ENCODE peak calls at places on chromosome 2, in seven cellular contexts. R is IMR-90, H is mesenchymal stem cell, C is mesendoderm, B is neuronal stem cell, S is trophoblast cell, Q is H1. A is an unnamed sample.

GRCh38 chr2:39481611-39482010 is 44.5 kb upstream of the MAP4K3 start:
- DNase-seq in C (no peak), H (peak), B (no peak), R (peak), Q (no peak), S (no peak), A (no peak)

GRCh38 chr2:240570531-240571313 is 2.4 kb downstream of the RNPEPL1 start:
- DNase-seq in R (no peak), H (no peak), S (no peak), Q (no peak), C (no peak), B (no peak), A (no peak)

GRCh38 chr2:191218292-191218898 is 26.8 kb upstream of the MYO1B start:
- DNase-seq in Q (peak), H (peak), C (peak), R (peak), S (peak), B (peak), A (peak)

GRCh38 chr2:40041983-40042382 is 262.9 kb upstream of the THUMPD2 start:
- DNase-seq in C (no peak), B (no peak), H (peak), R (peak), S (peak), Q (no peak), A (no peak)

GRCh38 chr2:38508311-38509039 is 94.3 kb downstream of the HNRNPLL start:
- DNase-seq in C (peak), B (peak), Q (peak), R (peak), H (peak), S (peak), A (peak)

GRCh38 chr2:135258193-135258592 is 206.1 kb downstream of the RAB3GAP1 start:
- DNase-seq in H (no peak), S (no peak), R (no peak), Q (no peak), C (peak), B (no peak), A (no peak)

GRCh38 chr2:136134126-136134525 is 16.2 kb upstream of the CXCR4 start:
- DNase-seq in S (no peak), C (no peak), B (no peak), H (no peak), R (no peak), Q (no peak), A (no peak)

GRCh38 chr2:22957441-22957840 is 427.5 kb upstream of the KLHL29 start:
- DNase-seq in C (no peak), Q (no peak), S (no peak), H (no peak), B (no peak), R (no peak), A (no peak)

GRCh38 chr2:151150325-151150724 is 111.3 kb downstream of the RBM43 start:
- DNase-seq in Q (no peak), C (no peak), H (no peak), R (no peak), S (no peak), B (no peak), A (no peak)

GRCh38 chr2:111227716-111228141 is 107.0 kb downstream of the BCL2L11 start:
- DNase-seq in R (peak), C (peak), H (peak), S (peak), Q (no peak), B (peak), A (peak)

GRCh38 chr2:154846842-154847241 is 148.3 kb downstream of the KCNJ3 start:
- DNase-seq in Q (no peak), S (no peak), B (no peak), C (no peak), H (no peak), R (no peak), A (no peak)

GRCh38 chr2:222561817-222562424 is 94.0 kb downstream of the FARSB start:
- DNase-seq in H (peak), Q (peak), C (peak), S (peak), B (peak), R (peak), A (peak)

GRCh38 chr2:160551259-160551658 is 57.7 kb upstream of the RBMS1 start:
- DNase-seq in C (no peak), R (no peak), B (no peak), S (no peak), Q (no peak), H (no peak), A (no peak)

GRCh38 chr2:188158337-188159100 is 133.2 kb upstream of the GULP1 start:
- DNase-seq in C (no peak), H (no peak), B (no peak), Q (no peak), R (peak), S (peak), A (no peak)

GRCh38 chr2:85801871-85802270 is 48.1 kb downstream of the ATOH8 start:
- DNase-seq in H (no peak), Q (no peak), B (no peak), S (no peak), C (no peak), R (no peak), A (no peak)

GRCh38 chr2:240725266-240726060 is 33.8 kb downstream of the AQP12A start:
- DNase-seq in H (no peak), B (no peak), C (no peak), S (no peak), R (no peak), Q (no peak), A (no peak)

GRCh38 chr2:79717364-79718007 is 204.6 kb downstream of the CTNNA2 start:
- DNase-seq in Q (peak), R (peak), H (peak), S (peak), C (peak), B (no peak), A (peak)

GRCh38 chr2:144479138-144479537 is 40.8 kb downstream of the ZEB2 start:
- DNase-seq in Q (peak), C (peak), S (no peak), H (no peak), R (peak), B (no peak), A (peak)

GRCh38 chr2:79511320-79511951 is 1.4 kb upstream of the CTNNA2 start:
- DNase-seq in B (peak), R (peak), C (peak), Q (peak), H (peak), S (peak), A (peak)

GRCh38 chr2:36322108-36322507 is 33.5 kb upstream of the CRIM1 start:
- DNase-seq in H (peak), B (no peak), C (peak), S (peak), R (peak), Q (no peak), A (peak)

GRCh38 chr2:239793086-239793485 is 232.1 kb downstream of the NDUFA10 start:
- DNase-seq in Q (no peak), S (no peak), C (no peak), B (no peak), H (no peak), R (no peak), A (no peak)

GRCh38 chr2:237156131-237156856 is 70.6 kb downstream of the COPS8 start:
- DNase-seq in Q (no peak), B (no peak), C (no peak), R (peak), S (peak), H (peak), A (no peak)

GRCh38 chr2:24821433-24821891 is 28.2 kb downstream of the CENPO start:
- DNase-seq in S (no peak), H (no peak), B (no peak), C (no peak), Q (no peak), R (no peak), A (no peak)
- H3K9ac ChIP-seq in S (no peak), H (no peak), B (no peak), C (no peak), Q (peak), R (no peak), A (no peak)

DNA sequence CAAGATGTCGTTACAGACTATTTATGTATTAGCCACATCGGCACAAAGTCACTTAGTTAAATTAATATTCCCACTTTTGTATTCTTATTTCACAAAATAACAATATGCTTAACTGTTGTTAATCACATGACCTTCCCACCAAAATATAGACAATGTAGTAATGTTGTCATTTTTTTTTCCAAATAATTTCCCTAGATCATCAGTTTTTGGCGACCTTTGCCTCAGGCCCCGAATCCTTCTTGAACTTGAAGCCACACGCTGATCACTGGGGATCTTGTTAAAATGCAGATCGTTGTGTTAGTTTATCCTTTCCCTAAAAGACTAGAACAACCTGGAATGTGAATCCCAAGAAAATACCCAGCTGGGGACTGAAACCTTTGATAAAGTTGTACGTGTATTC is 497.6 kb downstream of the SUCLG1 start:
- DNase-seq in C (no peak), Q (no peak), H (no peak), S (no peak), R (no peak), B (no peak), A (no peak)
- H2BK120ac ChIP-seq in C (no peak), Q (no peak), H (no peak), S (no peak), R (no peak), B (no peak), A (no peak)

GRCh38 chr2:232502513-232502900 is 14.9 kb upstream of the ECEL1 start:
- DNase-seq in Q (no peak), B (no peak), R (peak), S (no peak), H (no peak), C (no peak), A (no peak)
- H3K9ac ChIP-seq in Q (no peak), B (peak), R (no peak), S (no peak), H (no peak), C (peak), A (no peak)

GRCh38 chr2:43152711-43153627 is 73.4 kb downstream of the ZFP36L2 start:
- DNase-seq in Q (no peak), S (no peak), B (no peak), C (no peak), H (no peak), R (no peak), A (peak)

GRCh38 chr2:43152186-43152585 is 74.2 kb downstream of the ZFP36L2 start:
- DNase-seq in H (no peak), C (no peak), R (no peak), B (no peak), S (no peak), Q (no peak), A (peak)

GRCh38 chr2:43146083-43146482 is 80.3 kb downstream of the ZFP36L2 start:
- DNase-seq in Q (no peak), S (no peak), C (no peak), B (no peak), H (no peak), R (no peak), A (no peak)

GRCh38 chr2:43154685-43155084 is 71.7 kb downstream of the ZFP36L2 start:
- DNase-seq in S (no peak), R (no peak), Q (no peak), C (no peak), B (no peak), H (no peak), A (no peak)

GRCh38 chr2:43149482-43150107 is 76.8 kb downstream of the ZFP36L2 start:
- DNase-seq in Q (no peak), B (no peak), R (no peak), C (no peak), H (no peak), S (no peak), A (no peak)
- H2BK120ac ChIP-seq in Q (peak), B (no peak), R (no peak), C (no peak), H (no peak), S (no peak), A (no peak)

GRCh38 chr2:118224888-118225264 is 136.6 kb downstream of the INSIG2 start:
- DNase-seq in H (no peak), B (no peak), R (no peak), C (peak), Q (no peak), S (no peak), A (peak)
- H3K9ac ChIP-seq in H (no peak), B (no peak), R (no peak), C (peak), Q (peak), S (no peak), A (no peak)

GRCh38 chr2:7612969-7613368 is 695.8 kb downstream of the RNF144A start:
- DNase-seq in R (peak), H (peak), C (peak), B (no peak), S (peak), Q (no peak), A (no peak)
- H2BK120ac ChIP-seq in R (no peak), H (no peak), C (no peak), B (no peak), S (no peak), Q (no peak), A (no peak)

DNA sequence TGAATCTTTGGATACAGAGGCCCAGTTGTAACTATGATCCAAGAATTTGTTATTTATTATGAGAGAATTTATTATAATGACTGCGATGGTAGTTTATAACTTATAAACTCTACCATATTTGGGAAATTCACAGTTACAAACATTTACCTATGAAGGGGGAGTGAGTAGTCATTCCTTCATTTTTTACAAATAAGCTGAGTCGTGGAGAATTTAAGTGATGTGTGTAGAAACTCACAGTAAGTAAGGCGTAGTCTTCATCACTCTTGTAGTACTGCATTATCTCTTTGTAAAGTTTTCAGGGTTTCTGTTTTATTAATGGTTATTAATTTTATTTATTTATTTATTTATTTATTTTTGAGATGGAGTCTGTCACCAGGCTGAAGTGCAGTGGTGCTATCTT is 13.5 kb downstream of the CREB1 start:
- DNase-seq in S (no peak), H (no peak), Q (no peak), B (no peak), C (no peak), R (no peak), A (no peak)
- H3K9ac ChIP-seq in S (no peak), H (no peak), Q (no peak), B (no peak), C (no peak), R (no peak), A (no peak)

DNA sequence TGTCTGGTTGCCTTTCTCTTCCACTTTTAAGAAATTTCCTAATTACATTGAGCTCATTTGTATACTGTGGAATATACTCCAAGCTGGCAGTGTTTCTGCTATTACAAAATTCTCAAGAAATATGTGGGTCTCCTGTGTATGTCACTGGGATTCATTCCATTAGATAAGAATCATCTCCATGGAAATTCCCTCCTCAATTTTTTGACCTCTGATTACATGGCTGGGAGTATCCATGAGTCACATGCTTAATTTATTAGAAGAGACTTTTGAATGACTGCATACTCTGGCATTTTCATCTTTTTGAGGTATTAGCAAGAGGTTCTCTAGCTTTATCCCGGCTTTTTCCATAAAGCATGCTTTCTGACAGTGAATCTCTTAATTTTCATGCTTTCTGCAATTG is 665.5 kb upstream of the CNTNAP5 start:
- DNase-seq in B (no peak), Q (no peak), H (no peak), S (no peak), C (no peak), R (no peak), A (no peak)
- H2BK120ac ChIP-seq in B (no peak), Q (no peak), H (no peak), S (no peak), C (no peak), R (no peak), A (no peak)

A was measured in H9.